ENCODE peak calls at places on chromosome 3, in four cellular contexts. E is K562, I is WTC11, P is HepG2. O is an unnamed sample.

GRCh38 chr3:24505678-24506560 is 11.3 kb upstream of the THRB start:
- DNase-seq in E (peak), I (no peak), P (no peak), O (no peak)

GRCh38 chr3:101042996-101043686 is 49.9 kb upstream of the ABI3BP start:
- DNase-seq in E (no peak), I (no peak), P (no peak), O (no peak)

GRCh38 chr3:184642623-184643308 is 69.1 kb downstream of the MAGEF1 start:
- DNase-seq in E (no peak), I (no peak), P (no peak), O (no peak)

GRCh38 chr3:27345493-27345892 is 23.7 kb downstream of the NEK10 start:
- DNase-seq in E (no peak), I (no peak), P (no peak), O (no peak)

GRCh38 chr3:113405180-113405579 is 36.1 kb downstream of the CFAP44 start:
- DNase-seq in E (no peak), I (no peak), P (no peak), O (peak)

GRCh38 chr3:52784931-52785590 is 7.7 kb downstream of the ITIH1 start:
- DNase-seq in E (no peak), I (no peak), P (no peak), O (no peak)

GRCh38 chr3:115819785-115820384 is 196.6 kb downstream of the GAP43 start:
- DNase-seq in E (peak), I (peak), P (peak), O (peak)

GRCh38 chr3:55690746-55691540 is 203.8 kb upstream of the WNT5A start:
- DNase-seq in E (no peak), I (peak), P (no peak), O (peak)

GRCh38 chr3:157816296-157816695 is 289.9 kb downstream of the SHOX2 start:
- DNase-seq in E (no peak), I (no peak), P (no peak), O (no peak)

DNA sequence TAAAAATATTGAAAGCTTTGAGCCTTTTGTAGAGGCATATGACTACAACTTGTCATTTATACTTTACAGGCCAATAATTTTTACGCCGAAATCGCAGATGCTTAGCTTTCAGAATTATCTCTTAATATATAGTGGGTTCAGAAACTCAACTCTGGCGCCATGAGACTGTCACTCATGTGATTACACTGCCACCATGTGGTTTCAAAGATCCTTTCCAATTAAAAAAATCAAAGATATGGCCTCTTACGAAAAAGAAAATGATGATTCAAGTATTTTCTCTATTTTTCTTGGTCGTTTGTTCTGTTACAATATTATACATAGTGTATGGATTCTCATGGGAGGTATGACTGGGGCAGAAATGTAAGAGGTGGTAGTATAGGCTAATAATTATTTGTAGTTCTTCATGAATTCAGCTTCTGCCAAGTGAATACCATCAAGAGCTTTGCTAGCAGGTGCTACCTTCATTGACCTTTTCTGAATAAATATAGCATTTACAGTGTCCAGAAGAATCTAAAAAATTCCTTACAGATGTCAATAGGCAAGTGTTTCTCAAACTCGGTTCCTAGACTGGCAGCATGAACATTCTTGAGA is 751.7 kb upstream of the GOLIM4 start:
- DNase-seq in E (peak), I (no peak), P (no peak), O (peak)
- TF ChIP-seq CBFB in E (no peak), I (no peak), P (no peak), O (no peak)

DNA sequence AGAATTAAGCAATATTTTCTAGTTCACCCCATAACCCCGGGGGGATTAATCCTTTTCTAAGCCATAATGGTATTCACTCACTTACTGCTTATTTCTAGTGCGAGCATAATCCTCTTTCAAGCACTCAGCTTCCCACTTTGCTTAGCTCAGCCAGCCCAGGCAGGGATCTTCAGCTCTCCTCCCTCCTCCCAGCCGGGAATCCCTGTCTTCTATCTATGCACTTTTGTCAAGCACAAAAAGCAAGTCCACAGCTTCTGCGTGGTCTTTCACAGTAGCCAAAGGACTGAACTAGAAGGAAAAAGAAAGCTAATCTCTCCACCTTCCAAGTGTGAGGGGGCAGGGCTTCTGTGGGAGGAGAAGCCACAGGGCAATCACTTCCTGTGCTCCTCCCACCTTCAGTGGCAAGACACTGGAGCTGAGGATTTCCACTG is 62.8 kb downstream of the PEX5L start:
- DNase-seq in E (no peak), I (peak), P (no peak), O (no peak)
- TF ChIP-seq CBFB in E (no peak), I (no peak), P (no peak), O (no peak)

GRCh38 chr3:197030379-197031314 is 1.0 kb upstream of the MELTF start:
- DNase-seq in E (peak), I (no peak), P (no peak), O (no peak)

GRCh38 chr3:197027896-197028710 is 1.5 kb downstream of the MELTF start:
- DNase-seq in E (peak), I (no peak), P (no peak), O (no peak)

GRCh38 chr3:197031315-197032285 is 2.0 kb upstream of the MELTF start:
- DNase-seq in E (peak), I (no peak), P (peak), O (no peak)

GRCh38 chr3:197028711-197029510 is 706 bp downstream of the MELTF start:
- DNase-seq in E (peak), I (no peak), P (no peak), O (no peak)

GRCh38 chr3:197029511-197030167 is at the start of gene MELTF:
- DNase-seq in E (peak), I (peak), P (peak), O (no peak)
- TF ChIP-seq CBFB in E (no peak), I (no peak), P (no peak), O (no peak)

GRCh38 chr3:189941679-189942078 is 179.0 kb downstream of the P3H2 start:
- DNase-seq in E (no peak), I (no peak), P (peak), O (no peak)
- TF ChIP-seq CBFB in E (no peak), I (no peak), P (no peak), O (no peak)

GRCh38 chr3:13007251-13007941 is 65.8 kb downstream of the IQSEC1 start:
- DNase-seq in E (peak), I (no peak), P (no peak), O (no peak)

GRCh38 chr3:13002398-13003124 is 70.7 kb downstream of the IQSEC1 start:
- DNase-seq in E (no peak), I (no peak), P (no peak), O (peak)

GRCh38 chr3:13004376-13004775 is 68.9 kb downstream of the IQSEC1 start:
- DNase-seq in E (no peak), I (no peak), P (no peak), O (no peak)

GRCh38 chr3:13006216-13006990 is 66.8 kb downstream of the IQSEC1 start:
- DNase-seq in E (no peak), I (no peak), P (no peak), O (no peak)

DNA sequence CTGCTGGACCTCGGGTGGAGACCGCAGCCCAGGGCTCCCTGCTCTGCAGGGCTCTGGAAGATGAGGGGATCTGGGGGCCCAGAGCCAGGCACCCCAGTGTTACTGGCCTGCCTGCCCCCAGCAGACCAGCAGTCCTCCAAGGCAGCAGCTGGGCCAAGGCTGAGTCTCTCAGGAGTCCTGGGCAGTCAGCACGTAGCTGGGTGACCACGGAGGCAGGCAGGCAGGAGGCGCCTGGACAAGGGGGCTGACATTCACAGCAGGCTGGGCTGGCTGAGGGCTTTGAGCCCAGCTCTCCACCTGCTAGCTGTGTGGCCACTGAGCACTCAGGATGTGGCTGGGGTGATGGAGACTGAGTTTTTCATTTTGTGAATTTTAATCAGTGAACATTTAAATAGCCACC is 67.9 kb downstream of the IQSEC1 start:
- DNase-seq in E (no peak), I (no peak), P (no peak), O (no peak)
- TF ChIP-seq CBFB in E (no peak), I (no peak), P (no peak), O (no peak)

GRCh38 chr3:39907981-39908380 is 98.6 kb downstream of the MYRIP start:
- DNase-seq in E (no peak), I (no peak), P (no peak), O (no peak)
- TF ChIP-seq CBFB in E (no peak), I (no peak), P (no peak), O (no peak)

GRCh38 chr3:10193692-10194327 is 29.1 kb downstream of the IRAK2 start:
- DNase-seq in E (peak), I (no peak), P (no peak), O (no peak)

GRCh38 chr3:10195692-10196091 is 31.0 kb downstream of the IRAK2 start:
- DNase-seq in E (peak), I (no peak), P (no peak), O (no peak)

GRCh38 chr3:10192953-10193691 is 28.4 kb downstream of the IRAK2 start:
- DNase-seq in E (no peak), I (peak), P (peak), O (peak)

GRCh38 chr3:10196389-10197052 is 31.8 kb downstream of the IRAK2 start:
- DNase-seq in E (peak), I (no peak), P (no peak), O (peak)

DNA sequence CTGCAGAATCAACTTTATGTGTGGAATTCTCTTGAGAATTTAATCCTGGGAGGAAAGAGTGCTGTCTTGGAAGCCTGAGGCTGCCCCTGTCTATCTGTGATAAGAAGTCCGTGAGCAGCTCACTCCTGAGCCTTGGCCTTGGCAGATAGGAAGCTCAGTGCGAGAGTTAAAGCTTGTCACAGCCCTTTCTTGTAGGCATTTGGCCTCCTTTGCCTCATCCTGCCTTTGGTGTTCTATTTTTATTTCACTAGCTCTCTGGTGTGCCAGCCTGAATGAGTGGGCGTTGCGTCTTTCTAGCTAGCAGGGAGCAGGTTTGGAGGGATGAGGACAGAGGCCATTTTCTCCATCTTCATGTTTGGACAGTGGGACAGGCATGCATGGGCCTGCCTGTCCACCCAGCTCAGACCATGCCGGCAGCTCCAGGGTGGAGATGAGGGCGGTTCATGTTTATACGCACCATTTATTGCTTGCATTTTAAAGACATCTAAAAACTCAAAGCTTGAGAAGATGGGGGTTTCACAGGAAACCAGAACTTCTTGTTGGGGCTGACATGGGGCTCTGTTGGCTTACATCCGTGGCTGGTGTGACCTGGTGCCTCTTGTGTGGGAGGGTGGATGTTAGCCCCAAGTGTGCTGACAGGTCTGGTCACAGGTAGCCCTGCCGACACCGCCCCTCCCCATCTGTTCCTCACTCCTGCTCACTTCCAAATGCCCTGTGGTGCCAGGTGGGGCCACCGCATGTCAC is 29.8 kb downstream of the IRAK2 start:
- DNase-seq in E (peak), I (no peak), P (no peak), O (peak)
- TF ChIP-seq CBFB in E (no peak), I (no peak), P (no peak), O (peak)

GRCh38 chr3:145286937-145287336 is 874.0 kb downstream of the PLOD2 start:
- DNase-seq in E (no peak), I (no peak), P (no peak), O (no peak)

DNA sequence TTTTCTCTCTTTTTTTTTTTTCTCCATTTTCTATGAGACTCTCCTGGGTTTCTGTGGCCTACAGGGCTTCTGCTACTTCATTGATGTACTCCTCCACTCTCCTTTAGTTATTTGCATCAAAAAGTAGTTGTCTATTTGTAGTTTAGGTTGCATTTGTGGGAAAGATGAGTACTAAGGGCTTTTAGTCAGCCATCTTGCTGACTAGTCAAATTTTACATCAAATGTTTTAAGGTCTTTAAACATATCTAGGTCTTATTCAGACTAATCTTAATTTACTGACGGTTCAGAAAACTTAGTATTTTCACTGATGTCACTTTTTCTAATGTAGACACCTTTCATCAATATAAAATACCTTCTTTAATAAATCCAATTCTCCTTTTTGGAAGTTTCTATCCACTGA is 871.0 kb downstream of the PLOD2 start:
- DNase-seq in E (no peak), I (no peak), P (no peak), O (no peak)
- TF ChIP-seq CBFB in E (no peak), I (no peak), P (no peak), O (no peak)

DNA sequence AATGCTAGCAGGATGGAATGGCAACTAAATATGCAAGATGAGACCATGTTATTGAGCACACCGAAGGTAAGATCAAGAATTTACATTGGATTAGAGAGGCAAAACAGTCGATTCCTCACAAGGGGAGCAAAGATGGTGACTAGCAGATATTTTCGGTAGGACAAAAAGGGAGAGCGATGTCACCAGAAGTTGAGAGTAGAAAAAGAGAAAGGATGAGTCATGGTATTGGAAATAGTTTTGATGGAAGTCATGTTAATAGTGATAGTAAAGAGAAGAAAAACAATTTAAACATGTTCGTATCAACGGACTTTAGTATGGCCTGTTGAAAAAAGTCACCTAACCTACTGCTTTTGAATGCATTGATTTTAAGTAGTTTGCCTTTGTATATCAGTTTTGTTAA is 55.0 kb downstream of the UBE2E2 start:
- DNase-seq in E (no peak), I (no peak), P (no peak), O (no peak)
- TF ChIP-seq CBFB in E (no peak), I (no peak), P (no peak), O (no peak)

O was measured in GM12878.